ENCODE peak calls at places on chromosomes 1 and 21, in ten cellular contexts. Z is foreskin fibroblast, S is A549, T is small intestine, F is GM06990, X is brain microvascular endothelial cell, Y is mucosa of descending colon, A is IMR-90, R is breast epithelium, E is HCT116. O is an unnamed sample.

GRCh38 chr21:41374177-41374712 is 12.4 kb downstream of the MX2 start:
- DNase-seq in Z (no peak), S (no peak), T (no peak), F (no peak), X (no peak), Y (no peak), A (no peak), R (no peak), E (no peak), O (no peak)

GRCh38 chr1:172359531-172359991 is 60.9 kb upstream of the C1orf105 start:
- DNase-seq in Z (peak; percentile 30), S (no peak), T (peak; percentile 78), F (no peak), X (no peak), Y (peak; percentile 48), A (peak; percentile 54), R (no peak), E (no peak), O (peak; percentile 61)

GRCh38 chr1:228374711-228375577 is 31.7 kb downstream of the TRIM11 start:
- DNase-seq in Z (peak; percentile 98), S (no peak), T (no peak), F (no peak), X (peak; percentile 56), Y (peak; percentile 42), A (peak; percentile 94), R (peak; percentile 59), E (no peak), O (peak; percentile 86)

GRCh38 chr1:93758842-93759515 is 77.3 kb upstream of the BCAR3 start:
- DNase-seq in Z (peak; percentile 52), S (no peak), T (no peak), F (no peak), X (peak; percentile 61), Y (no peak), A (peak; percentile 89), R (no peak), E (no peak), O (peak; percentile 61)

GRCh38 chr1:184025242-184025675 is 12.3 kb downstream of the COLGALT2 start:
- DNase-seq in Z (peak; percentile 94), S (no peak), T (no peak), F (no peak), X (peak; percentile 81), Y (no peak), A (peak; percentile 95), R (no peak), E (no peak), O (peak; percentile 82)

GRCh38 chr1:58699011-58699762 is 675 bp downstream of the MYSM1 start:
- DNase-seq in Z (peak; percentile 28), S (no peak), T (peak; percentile 44), F (no peak), X (peak; percentile 10), Y (peak; percentile 41), A (no peak), R (no peak), E (no peak), O (no peak)

GRCh38 chr1:205497351-205497750 is 7.1 kb upstream of the CDK18 start:
- DNase-seq in Z (no peak), S (no peak), T (no peak), F (no peak), X (no peak), Y (no peak), A (no peak), R (no peak), E (no peak), O (no peak)

GRCh38 chr1:32753532-32754281 is 51.1 kb upstream of the SYNC start:
- DNase-seq in Z (peak; percentile 79), S (no peak), T (peak; percentile 78), F (peak; percentile 72), X (no peak), Y (peak; percentile 74), A (peak; percentile 48), R (peak; percentile 80), E (no peak), O (no peak)

GRCh38 chr1:206809504-206810084 is 37.3 kb upstream of the IL10 start:
- DNase-seq in Z (peak; percentile 70), S (peak; percentile 16), T (peak; percentile 29), F (no peak), X (peak; percentile 33), Y (peak; percentile 69), A (peak; percentile 45), R (no peak), E (peak; percentile 23), O (no peak)

GRCh38 chr1:98962156-98962555 is 42.5 kb downstream of the PLPPR5 start:
- DNase-seq in Z (peak; percentile 59), S (no peak), T (no peak), F (no peak), X (no peak), Y (no peak), A (peak; percentile 80), R (no peak), E (no peak), O (no peak)
- H3K4me3 ChIP-seq in Z (no peak overlapping the region), S (no peak overlapping the region), T (no peak overlapping the region), F (no peak overlapping the region), X (no peak overlapping the region), Y (no peak overlapping the region), A (no peak overlapping the region), R (no peak overlapping the region), E (no peak overlapping the region), O (no peak overlapping the region)

DNA sequence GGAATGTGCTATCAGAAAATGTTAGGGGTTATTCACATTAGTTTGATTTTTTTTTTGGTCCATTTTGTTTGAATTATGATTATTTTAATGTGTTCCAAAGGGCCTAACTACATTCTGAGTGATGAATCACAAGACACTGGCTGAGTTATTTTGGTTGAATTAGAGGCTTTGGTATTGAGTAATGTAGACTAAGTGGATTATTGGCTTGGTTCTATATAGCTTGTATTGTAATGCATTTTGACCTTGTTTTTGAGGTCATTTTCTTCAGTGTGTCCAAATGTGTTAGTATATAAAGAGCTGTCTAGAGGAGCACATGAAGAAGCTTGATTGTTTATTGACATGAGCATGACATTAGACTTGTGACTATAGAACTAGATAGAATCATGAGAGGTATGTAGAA is 3.4 kb downstream of the ZNF326 start:
- DNase-seq in Z (peak; percentile 62), S (no peak), T (no peak), F (no peak), X (no peak), Y (no peak), A (peak; percentile 34), R (no peak), E (no peak), O (no peak)
- H3K4me3 ChIP-seq in Z (peak overlapping the region; percentile 11), S (peak overlapping the region; percentile 15), T (no peak overlapping the region), F (no peak overlapping the region), X (no peak overlapping the region), Y (no peak overlapping the region), A (no peak overlapping the region), R (no peak overlapping the region), E (no peak overlapping the region), O (no peak overlapping the region)

GRCh38 chr1:1040004-1040991 is 20.4 kb downstream of the AGRN start:
- DNase-seq in Z (peak; percentile 90), S (no peak), T (peak; percentile 74), F (peak; percentile 77), X (peak; percentile 65), Y (peak; percentile 82), A (peak; percentile 85), R (peak; percentile 41), E (peak; percentile 61), O (peak; percentile 28)

GRCh38 chr1:1041092-1041503 is 21.2 kb downstream of the AGRN start:
- DNase-seq in Z (no peak), S (no peak), T (no peak), F (no peak), X (no peak), Y (no peak), A (no peak), R (no peak), E (no peak), O (no peak)

GRCh38 chr1:1038694-1039093 is 18.8 kb downstream of the AGRN start:
- DNase-seq in Z (no peak), S (no peak), T (no peak), F (no peak), X (no peak), Y (no peak), A (no peak), R (no peak), E (no peak), O (no peak)

GRCh38 chr1:1037366-1038327 is 17.7 kb downstream of the AGRN start:
- DNase-seq in Z (no peak), S (no peak), T (peak; percentile 28), F (no peak), X (no peak), Y (no peak), A (no peak), R (no peak), E (no peak), O (no peak)

GRCh38 chr1:1039145-1039910 is 19.4 kb downstream of the AGRN start:
- DNase-seq in Z (no peak), S (no peak), T (no peak), F (no peak), X (no peak), Y (no peak), A (no peak), R (no peak), E (no peak), O (no peak)
- H3K4me3 ChIP-seq in Z (no peak overlapping the region), S (no peak overlapping the region), T (no peak overlapping the region), F (peak overlapping the region; percentile 20), X (no peak overlapping the region), Y (no peak overlapping the region), A (no peak overlapping the region), R (no peak overlapping the region), E (no peak overlapping the region), O (no peak overlapping the region)

GRCh38 chr1:21936366-21937031 is 611 bp downstream of the HSPG2 start:
- DNase-seq in Z (peak; percentile 60), S (no peak), T (peak; percentile 37), F (no peak), X (no peak), Y (no peak), A (no peak), R (no peak), E (no peak), O (no peak)

GRCh38 chr1:21937372-21938121 is 437 bp upstream of the HSPG2 start:
- DNase-seq in Z (peak; percentile 92), S (no peak), T (peak; percentile 69), F (peak; percentile 64), X (peak; percentile 55), Y (peak; percentile 83), A (peak; percentile 78), R (peak; percentile 82), E (peak; percentile 60), O (no peak)

GRCh38 chr1:21937034-21937371 is at the start of gene HSPG2:
- DNase-seq in Z (no peak), S (no peak), T (no peak), F (no peak), X (no peak), Y (no peak), A (no peak), R (no peak), E (no peak), O (no peak)

GRCh38 chr1:21935393-21935804 is 1.7 kb downstream of the HSPG2 start:
- DNase-seq in Z (peak; percentile 48), S (no peak), T (no peak), F (no peak), X (peak; percentile 34), Y (no peak), A (peak; percentile 47), R (no peak), E (no peak), O (no peak)

DNA sequence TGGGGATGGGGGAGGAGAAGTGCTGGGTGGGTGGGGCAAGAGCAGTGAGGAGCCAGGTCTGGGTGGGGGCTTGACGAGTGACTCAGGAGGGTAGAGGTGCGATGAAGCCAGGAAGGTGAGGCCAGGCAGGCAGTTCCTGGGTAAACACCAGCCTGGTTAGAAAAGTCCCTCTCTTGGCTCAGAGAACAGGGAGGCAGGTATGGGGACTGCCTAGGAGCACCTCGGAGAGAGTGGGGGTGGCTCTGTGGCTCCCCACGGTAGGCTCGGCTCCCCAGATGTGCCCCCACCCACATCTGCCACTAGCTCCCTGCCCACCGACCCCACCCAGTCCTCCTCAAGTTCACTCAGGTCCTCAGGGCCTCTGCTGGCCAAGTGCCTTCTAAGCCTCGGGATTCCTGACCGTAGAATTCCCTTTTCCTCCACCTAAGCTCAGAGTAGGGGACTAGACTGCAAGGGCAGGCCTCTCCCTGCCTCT is 1.2 kb downstream of the HSPG2 start:
- DNase-seq in Z (no peak), S (no peak), T (peak; percentile 62), F (no peak), X (no peak), Y (peak; percentile 62), A (no peak), R (no peak), E (no peak), O (no peak)
- H3K4me3 ChIP-seq in Z (peak overlapping the region; percentile 89), S (peak overlapping the region; percentile 76), T (peak overlapping the region; percentile 9), F (no peak overlapping the region), X (peak overlapping the region; percentile 69), Y (no peak overlapping the region), A (peak overlapping the region; percentile 65), R (peak overlapping the region; percentile 86), E (peak overlapping the region; percentile 60), O (peak overlapping the region; percentile 87)

O was measured in AG09309.